ENCODE peak calls at places on chromosomes 2 and 18, in nine cellular contexts. T, C, Y, A, J, V, O, W and H are unnamed samples.

GRCh38 chr18:52000435-52000834 is 339.6 kb upstream of the DCC start:
- DNase-seq in T (no peak), C (no peak), Y (no peak), A (no peak), J (no peak), V (no peak), O (no peak), W (no peak), H (no peak)

GRCh38 chr2:58520903-58521302 is 279.8 kb upstream of the FANCL start:
- DNase-seq in T (no peak), C (no peak), Y (no peak), A (no peak), J (no peak), V (no peak), O (no peak), W (no peak), H (no peak)

GRCh38 chr2:1769703-1770422 is 25.5 kb upstream of the PXDN start:
- DNase-seq in T (peak; percentile 88), C (no peak), Y (peak; percentile 51), A (peak; percentile 91), J (peak; percentile 46), V (peak; percentile 64), O (peak; percentile 88), W (peak; percentile 73), H (peak; percentile 33)

GRCh38 chr2:207919164-207919919 is 106.0 kb downstream of the PLEKHM3 start:
- DNase-seq in T (no peak), C (no peak), Y (no peak), A (no peak), J (no peak), V (no peak), O (no peak), W (no peak), H (no peak)

GRCh38 chr2:120108049-120108448 is 95.2 kb downstream of the EPB41L5 start:
- DNase-seq in T (no peak), C (no peak), Y (peak; percentile 97), A (no peak), J (no peak), V (no peak), O (peak; percentile 62), W (peak; percentile 60), H (peak; percentile 36)

GRCh38 chr2:207390302-207391095 is 139.3 kb upstream of the CREB1 start:
- DNase-seq in T (no peak), C (no peak), Y (no peak), A (no peak), J (no peak), V (no peak), O (no peak), W (no peak), H (no peak)

GRCh38 chr2:136207030-136207623 is 89.2 kb upstream of the CXCR4 start:
- DNase-seq in T (no peak), C (peak; percentile 88), Y (no peak), A (no peak), J (no peak), V (no peak), O (peak; percentile 11), W (no peak), H (no peak)

GRCh38 chr2:28949617-28950305 is 31.3 kb upstream of the TOGARAM2 start:
- DNase-seq in T (no peak), C (no peak), Y (no peak), A (no peak), J (no peak), V (no peak), O (no peak), W (no peak), H (no peak)

GRCh38 chr2:199259671-199260070 is 198.1 kb downstream of the SATB2 start:
- DNase-seq in T (no peak), C (no peak), Y (no peak), A (no peak), J (no peak), V (no peak), O (no peak), W (no peak), H (no peak)

GRCh38 chr2:69122271-69122670 is 109.3 kb downstream of the ANTXR1 start:
- DNase-seq in T (no peak), C (no peak), Y (peak; percentile 84), A (no peak), J (no peak), V (no peak), O (no peak), W (no peak), H (no peak)

GRCh38 chr18:34493099-34493544 is 217.0 kb upstream of the DTNA start:
- DNase-seq in T (peak; percentile 68), C (peak; percentile 79), Y (peak; percentile 87), A (peak; percentile 73), J (no peak), V (peak; percentile 57), O (peak; percentile 93), W (peak; percentile 91), H (peak; percentile 73)

GRCh38 chr2:152097291-152098032 is 1.4 kb downstream of the CACNB4 start:
- DNase-seq in T (peak; percentile 27), C (no peak), Y (peak; percentile 30), A (no peak), J (no peak), V (no peak), O (peak; percentile 15), W (peak; percentile 12), H (peak; percentile 39)

GRCh38 chr2:232439758-232440135 is 16.2 kb upstream of the ALPI start:
- DNase-seq in T (no peak), C (peak; percentile 57), Y (no peak), A (no peak), J (no peak), V (peak; percentile 33), O (no peak), W (no peak), H (no peak)

GRCh38 chr2:108925735-108926134 is 63.3 kb downstream of the EDAR start:
- DNase-seq in T (no peak), C (peak; percentile 20), Y (no peak), A (no peak), J (no peak), V (no peak), O (no peak), W (no peak), H (no peak)

GRCh38 chr2:67684991-67685390 is 287.9 kb downstream of the ETAA1 start:
- DNase-seq in T (no peak), C (no peak), Y (no peak), A (no peak), J (no peak), V (no peak), O (no peak), W (no peak), H (no peak)

GRCh38 chr2:6589171-6589570 is 276.5 kb downstream of the CMPK2 start:
- DNase-seq in T (no peak), C (no peak), Y (no peak), A (no peak), J (no peak), V (no peak), O (no peak), W (no peak), H (no peak)

GRCh38 chr2:50358586-50358985 is 673.3 kb downstream of the NRXN1 start:
- DNase-seq in T (no peak), C (no peak), Y (no peak), A (no peak), J (no peak), V (no peak), O (no peak), W (no peak), H (no peak)

GRCh38 chr2:224038049-224038829 is 847 bp downstream of the SERPINE2 start:
- DNase-seq in T (peak; percentile 61), C (peak; percentile 84), Y (peak; percentile 16), A (peak; percentile 58), J (peak; percentile 11), V (peak; percentile 71), O (peak; percentile 44), W (peak; percentile 30), H (peak; percentile 57)

GRCh38 chr2:167388497-167388896 is 500.2 kb downstream of the XIRP2 start:
- DNase-seq in T (peak; percentile 76), C (no peak), Y (no peak), A (no peak), J (no peak), V (no peak), O (no peak), W (no peak), H (no peak)

GRCh38 chr2:137929504-137929886 is 34.8 kb upstream of the HNMT start:
- DNase-seq in T (no peak), C (no peak), Y (no peak), A (peak; percentile 58), J (no peak), V (no peak), O (no peak), W (no peak), H (no peak)

GRCh38 chr2:36507408-36507812 is 90.6 kb downstream of the FEZ2 start:
- DNase-seq in T (peak; percentile 80), C (no peak), Y (peak; percentile 64), A (peak; percentile 68), J (peak; percentile 6), V (no peak), O (peak; percentile 47), W (no peak), H (peak; percentile 36)

GRCh38 chr18:68054669-68055068 is 538.1 kb upstream of the DSEL start:
- DNase-seq in T (no peak), C (no peak), Y (no peak), A (no peak), J (no peak), V (no peak), O (no peak), W (no peak), H (no peak)

DNA sequence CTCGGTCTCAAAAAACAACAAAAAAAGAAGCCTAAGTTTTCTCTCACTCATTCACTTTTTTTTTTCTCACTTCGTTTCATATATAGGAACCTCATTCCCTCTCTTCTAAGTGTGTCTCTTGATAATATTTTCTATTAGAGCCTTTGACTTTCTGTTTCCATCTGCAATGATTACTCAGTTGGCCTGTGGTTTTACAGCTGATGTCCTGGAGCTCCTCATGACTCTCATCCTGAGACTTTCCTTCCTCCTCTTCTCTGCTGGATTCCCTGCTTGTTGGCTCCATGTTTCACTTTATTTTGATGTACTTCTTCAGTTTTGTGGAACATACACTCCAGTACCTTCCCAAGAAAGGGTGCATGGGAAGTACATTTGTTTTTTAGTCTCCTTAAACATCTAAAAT is 154.2 kb upstream of the GATA6 start:
- DNase-seq in T (no peak), C (no peak), Y (no peak), A (no peak), J (no peak), V (no peak), O (no peak), W (no peak), H (no peak)
- H3K27ac ChIP-seq in T (no peak overlapping the region), C (no peak overlapping the region), Y (no peak overlapping the region), A (no peak overlapping the region), J (no peak overlapping the region), V (no peak overlapping the region), O (no peak overlapping the region), W (no peak overlapping the region), H (no peak overlapping the region)

GRCh38 chr2:148565272-148565894 is 79.2 kb upstream of the EPC2 start:
- DNase-seq in T (peak; percentile 30), C (no peak), Y (peak; percentile 12), A (peak; percentile 13), J (no peak), V (no peak), O (no peak), W (no peak), H (no peak)
- TF ChIP-seq CTCF in T (peak; percentile 45), C (no peak), Y (peak; percentile 16), A (peak; percentile 39), J (no peak), V (no peak), O (no peak), W (no peak), H (peak; percentile 8)

GRCh38 chr2:118849226-118850170 is 2.0 kb upstream of the EN1 start:
- DNase-seq in T (peak; percentile 41), C (no peak), Y (no peak), A (no peak), J (no peak), V (no peak), O (no peak), W (no peak), H (no peak)
- H3K4me3 ChIP-seq in T (no peak overlapping the region), C (no peak overlapping the region), Y (no peak overlapping the region), A (no peak overlapping the region), J (no peak overlapping the region), V (no peak overlapping the region), O (no peak overlapping the region), W (no peak overlapping the region), H (no peak overlapping the region)

GRCh38 chr2:157418215-157418614 is 25.7 kb downstream of the CYTIP start:
- DNase-seq in T (no peak), C (no peak), Y (no peak), A (no peak), J (no peak), V (no peak), O (no peak), W (no peak), H (no peak)
- H3K27ac ChIP-seq in T (no peak overlapping the region), C (peak overlapping the region; percentile 93), Y (no peak overlapping the region), A (no peak overlapping the region), J (peak overlapping the region; percentile 66), V (no peak overlapping the region), O (no peak overlapping the region), W (no peak overlapping the region), H (peak overlapping the region; percentile 52)